ENCODE peak calls at places on chromosome 14, in five cellular contexts. I is A549, H is IMR-90, F is keratinocyte, L is neural progenitor cell. R is an unnamed sample.

GRCh38 chr14:54650331-54651017 is 83.5 kb downstream of the SAMD4A start:
- DNase-seq in I (peak), H (peak), F (peak), L (no peak), R (peak)

GRCh38 chr14:98167253-98167652 is 1104.7 kb downstream of the BCL11B start:
- DNase-seq in I (no peak), H (no peak), F (no peak), L (no peak), R (no peak)

GRCh38 chr14:89911018-89911919 is 43.3 kb downstream of the EFCAB11 start:
- DNase-seq in I (no peak), H (peak), F (no peak), L (peak), R (peak)

GRCh38 chr14:66396165-66396564 is 90.0 kb upstream of the CCDC196 start:
- DNase-seq in I (no peak), H (no peak), F (no peak), L (no peak), R (no peak)

GRCh38 chr14:99077076-99077843 is 194.7 kb downstream of the BCL11B start:
- DNase-seq in I (no peak), H (no peak), F (no peak), L (no peak), R (peak)

GRCh38 chr14:95183532-95184412 is 26.4 kb upstream of the DICER1 start:
- DNase-seq in I (no peak), H (no peak), F (no peak), L (no peak), R (no peak)

GRCh38 chr14:105165134-105165704 is 3.4 kb downstream of the JAG2 start:
- DNase-seq in I (no peak), H (no peak), F (no peak), L (no peak), R (no peak)

GRCh38 chr14:102362084-102362483 is 606 bp downstream of the CINP start:
- DNase-seq in I (peak), H (peak), F (no peak), L (peak), R (peak)

GRCh38 chr14:88770736-88771135 is 22.0 kb downstream of the EML5 start:
- DNase-seq in I (no peak), H (no peak), F (no peak), L (no peak), R (no peak)

GRCh38 chr14:88775532-88775931 is 17.2 kb downstream of the EML5 start:
- DNase-seq in I (no peak), H (no peak), F (peak), L (no peak), R (no peak)
- H3K4me2 ChIP-seq in I (no peak), H (no peak), F (peak), L (no peak), R (no peak)

DNA sequence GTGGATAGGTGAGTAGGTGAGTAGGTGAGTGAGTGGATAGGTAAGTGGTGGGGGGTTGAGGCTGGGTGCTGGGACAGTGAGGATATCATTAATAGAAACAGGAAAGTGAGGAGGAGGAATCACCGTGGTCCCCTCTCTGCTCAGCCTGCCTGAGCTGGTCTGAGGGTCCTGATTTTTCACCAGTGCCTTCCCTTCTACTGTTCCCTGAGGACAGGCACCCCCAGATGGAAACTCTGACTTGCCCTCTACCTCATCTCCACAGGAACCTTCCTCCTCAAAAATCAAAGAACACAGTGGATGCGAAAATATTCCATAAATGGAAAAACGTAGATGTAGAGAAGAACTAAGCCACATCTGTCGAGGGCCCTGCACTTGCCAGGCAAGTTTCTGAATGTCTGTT is 1.9 kb downstream of the GPR68 start:
- DNase-seq in I (no peak), H (no peak), F (no peak), L (no peak), R (no peak)
- H3K27ac ChIP-seq in I (no peak), H (no peak), F (peak), L (no peak), R (no peak)

DNA sequence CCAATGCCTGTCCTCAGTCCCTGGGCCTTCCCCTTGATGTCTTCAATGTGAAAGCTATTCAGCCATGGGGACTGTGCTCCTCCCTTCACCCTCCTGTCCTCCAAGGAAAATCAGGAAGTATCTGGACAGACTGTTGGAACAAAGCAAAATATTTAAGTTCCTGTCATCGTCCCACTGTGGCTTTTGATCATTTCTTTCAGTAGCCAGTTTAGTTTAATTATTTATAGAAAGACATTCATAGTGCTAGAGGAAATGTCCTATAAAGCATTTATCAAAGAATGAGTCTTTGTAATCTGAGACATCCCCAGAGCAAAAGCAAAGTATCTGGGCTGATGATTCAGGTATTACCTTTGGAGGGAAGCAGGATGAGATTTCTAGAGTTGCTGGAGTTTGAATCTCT is 254.1 kb downstream of the NRXN3 start:
- DNase-seq in I (no peak), H (no peak), F (no peak), L (no peak), R (no peak)
- H3K4me2 ChIP-seq in I (no peak), H (no peak), F (no peak), L (no peak), R (no peak)

DNA sequence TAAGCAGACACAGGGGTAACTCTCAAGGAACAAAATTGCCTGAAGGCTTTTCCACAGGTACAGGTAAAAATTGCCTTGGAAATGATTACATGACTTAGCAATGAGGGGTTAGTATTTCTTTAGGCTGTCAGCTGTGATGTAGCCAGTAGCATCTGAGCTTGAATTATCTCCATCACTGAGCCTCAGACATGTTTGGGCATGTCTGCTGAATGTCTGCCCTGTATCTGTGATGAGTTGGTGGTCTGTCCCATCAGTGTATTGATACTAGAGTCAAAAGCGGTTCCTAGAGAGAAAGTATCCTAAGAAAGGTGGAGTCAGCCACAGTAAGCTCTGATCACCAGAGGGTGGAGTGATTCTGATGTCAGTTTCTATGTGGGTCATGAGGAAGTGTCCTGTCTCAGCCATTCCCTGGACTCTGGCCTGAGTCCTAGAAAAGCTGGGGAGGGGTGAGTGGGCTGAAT is 16.2 kb downstream of the AKAP6 start:
- DNase-seq in I (no peak), H (peak), F (peak), L (no peak), R (peak)
- H3K27ac ChIP-seq in I (peak), H (peak), F (peak), L (no peak), R (no peak)

GRCh38 chr14:29264865-29265264 is 498.3 kb downstream of the FOXG1 start:
- DNase-seq in I (no peak), H (peak), F (no peak), L (no peak), R (peak)
- H3K4me2 ChIP-seq in I (no peak), H (no peak), F (no peak), L (no peak), R (no peak)

GRCh38 chr14:24312736-24313507 is 1.6 kb downstream of the LTB4R start:
- DNase-seq in I (no peak), H (peak), F (no peak), L (no peak), R (no peak)

GRCh38 chr14:24310387-24310665 is 386 bp downstream of the LTB4R2 start:
- DNase-seq in I (no peak), H (no peak), F (no peak), L (no peak), R (no peak)

GRCh38 chr14:24310666-24311604 is at the start of gene LTB4R:
- DNase-seq in I (no peak), H (peak), F (no peak), L (no peak), R (peak)

GRCh38 chr14:24313912-24314311 is 2.6 kb downstream of the LTB4R start:
- DNase-seq in I (no peak), H (no peak), F (no peak), L (no peak), R (no peak)

GRCh38 chr14:24311837-24312615 is 724 bp downstream of the LTB4R start:
- DNase-seq in I (no peak), H (no peak), F (no peak), L (no peak), R (no peak)
- H3K27ac ChIP-seq in I (no peak), H (no peak), F (peak), L (no peak), R (no peak)

GRCh38 chr14:69700609-69701008 is 66.3 kb upstream of the SRSF5 start:
- DNase-seq in I (no peak), H (no peak), F (no peak), L (no peak), R (no peak)
- H3K4me2 ChIP-seq in I (no peak), H (no peak), F (no peak), L (no peak), R (no peak)

DNA sequence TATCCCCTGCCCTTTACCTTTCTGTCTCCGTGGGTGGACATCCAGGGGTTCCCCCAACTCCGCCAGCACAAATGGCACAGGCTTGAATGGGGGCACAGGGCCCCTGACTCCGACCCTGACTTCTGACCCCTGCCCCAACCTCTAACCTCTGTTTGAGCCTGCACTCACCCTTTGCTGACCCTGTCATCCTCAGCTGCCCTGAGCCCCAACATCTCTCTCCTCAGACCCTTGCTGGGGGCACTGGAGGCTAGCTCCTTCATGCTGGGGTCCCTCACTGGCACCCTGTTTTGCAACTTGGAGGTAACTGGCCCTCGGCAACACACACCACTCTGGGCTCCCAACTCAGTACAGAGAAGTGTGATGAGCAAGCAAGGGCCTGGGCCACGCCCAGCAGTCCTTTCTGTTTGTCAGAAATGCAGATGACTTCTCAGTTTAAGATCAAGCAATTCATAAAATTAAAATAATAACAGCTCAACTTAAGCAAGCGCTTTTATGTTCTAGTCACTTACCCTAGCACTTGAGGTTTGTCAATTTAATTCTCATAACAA is 2.1 kb downstream of the IFI27 start:
- DNase-seq in I (no peak), H (no peak), F (no peak), L (no peak), R (no peak)
- H3K27ac ChIP-seq in I (no peak), H (no peak), F (no peak), L (no peak), R (no peak)

R was measured in fibroblast of lung.